ENCODE peak calls at places on chromosome 21, in nine cellular contexts. I is NB4, A is endodermal cell, M is kidney, P is prostate gland, N is aorta, L is neural progenitor cell, D is fibroblast of lung, V is right cardiac atrium. O is an unnamed sample.

GRCh38 chr21:33789697-33790096 is 125.9 kb downstream of the ATP5PO start:
- DNase-seq in D (peak; percentile 45), P (no peak), V (no peak), I (peak; percentile 3), A (no peak), L (no peak), M (no peak), N (no peak), O (no peak)

GRCh38 chr21:36791695-36792451 is 93.0 kb downstream of the SIM2 start:
- DNase-seq in N (no peak), D (no peak), I (no peak), L (peak; percentile 73), P (no peak), M (no peak), V (no peak), A (no peak), O (no peak)

GRCh38 chr21:29230541-29231275 is 68.0 kb upstream of the BACH1 start:
- DNase-seq in A (no peak), D (peak; percentile 64), P (no peak), I (no peak), L (no peak), V (no peak), N (no peak), M (no peak), O (no peak)

GRCh38 chr21:43281661-43282357 is 113.0 kb downstream of the CRYAA start:
- DNase-seq in P (no peak), N (no peak), D (no peak), M (peak; percentile 74), V (peak; percentile 7), L (no peak), I (no peak), A (peak; percentile 66), O (no peak)

GRCh38 chr21:27269646-27270045 is 302.8 kb upstream of the ADAMTS5 start:
- DNase-seq in N (no peak), I (peak; percentile 72), A (no peak), M (no peak), V (no peak), P (no peak), L (no peak), D (peak; percentile 89), O (no peak)

GRCh38 chr21:31616216-31616615 is 43.3 kb upstream of the SOD1 start:
- DNase-seq in N (no peak), V (no peak), M (no peak), I (no peak), A (no peak), P (no peak), L (no peak), D (no peak), O (no peak)

GRCh38 chr21:25831300-25831699 is 96.5 kb downstream of the GABPA start:
- DNase-seq in L (no peak), P (no peak), I (no peak), D (peak; percentile 20), N (no peak), M (no peak), A (no peak), V (no peak), O (peak; percentile 1)

GRCh38 chr21:41071410-41071809 is 96.5 kb upstream of the BACE2 start:
- DNase-seq in I (peak; percentile 15), D (no peak), V (no peak), M (no peak), N (no peak), P (no peak), A (peak; percentile 89), L (peak; percentile 59), O (no peak)

GRCh38 chr21:43653626-43654025 is 5.7 kb downstream of the HSF2BP start:
- DNase-seq in A (no peak), V (no peak), P (no peak), N (no peak), L (no peak), D (no peak), M (no peak), I (no peak), O (no peak)

GRCh38 chr21:28833181-28833580 is 159.5 kb downstream of the LTN1 start:
- DNase-seq in P (no peak), A (no peak), D (no peak), V (no peak), M (no peak), L (no peak), N (no peak), I (no peak), O (no peak)

GRCh38 chr21:39694750-39695149 is 50.2 kb upstream of the IGSF5 start:
- DNase-seq in I (no peak), L (no peak), A (peak; percentile 2), D (peak; percentile 59), V (no peak), M (no peak), P (no peak), N (no peak), O (no peak)

GRCh38 chr21:44071359-44072104 is 35.7 kb upstream of the PWP2 start:
- DNase-seq in L (no peak), V (no peak), I (no peak), N (no peak), A (peak; percentile 78), P (no peak), M (no peak), D (no peak), O (no peak)

GRCh38 chr21:17612023-17612564 is 607 bp downstream of the BTG3 start:
- DNase-seq in L (no peak), A (peak; percentile 71), D (peak; percentile 50), V (peak; percentile 44), M (peak; percentile 84), P (peak; percentile 25), N (peak; percentile 81), I (peak; percentile 15), O (peak; percentile 53)

GRCh38 chr21:42974832-42975820 is 764 bp downstream of the PKNOX1 start:
- DNase-seq in M (peak; percentile 85), N (peak; percentile 89), V (peak; percentile 70), D (peak; percentile 66), I (peak; percentile 75), L (peak; percentile 74), P (peak; percentile 49), A (peak; percentile 79), O (peak; percentile 57)

GRCh38 chr21:15682977-15683376 is 46.8 kb upstream of the USP25 start:
- DNase-seq in V (no peak), L (no peak), A (no peak), M (no peak), P (no peak), N (no peak), D (peak; percentile 61), I (peak; percentile 53), O (no peak)

GRCh38 chr21:36783612-36784383 is 84.9 kb downstream of the SIM2 start:
- DNase-seq in V (no peak), A (no peak), L (no peak), M (no peak), N (no peak), D (peak; percentile 93), I (no peak), P (no peak), O (no peak)

GRCh38 chr21:37128069-37128468 is 55.0 kb downstream of the TTC3 start:
- DNase-seq in N (no peak), D (peak; percentile 60), M (no peak), V (no peak), L (no peak), P (peak; percentile 56), A (no peak), I (no peak), O (no peak)

GRCh38 chr21:46096997-46097825 is 701 bp upstream of the COL6A2 start:
- DNase-seq in N (peak; percentile 77), D (no peak), P (peak; percentile 3), L (no peak), V (peak; percentile 31), I (no peak), M (peak; percentile 72), A (peak; percentile 59), O (no peak)
- H3K4me3 ChIP-seq in N (peak overlapping the region; percentile 98), D (peak overlapping the region; percentile 31), P (peak overlapping the region; percentile 86), L (peak overlapping the region; percentile 73), V (peak overlapping the region; percentile 94), I (no peak overlapping the region), M (no peak overlapping the region), A (peak overlapping the region; percentile 66), O (peak overlapping the region; percentile 48)

GRCh38 chr21:45306453-45306831 is 18.7 kb upstream of the POFUT2 start:
- DNase-seq in D (no peak), V (peak; percentile 43), P (no peak), I (no peak), L (no peak), N (peak; percentile 72), M (peak; percentile 68), A (peak; percentile 43), O (no peak)
- H3K4me3 ChIP-seq in D (no peak overlapping the region), V (no peak overlapping the region), P (no peak overlapping the region), I (no peak overlapping the region), L (no peak overlapping the region), N (no peak overlapping the region), M (no peak overlapping the region), A (no peak overlapping the region), O (no peak overlapping the region)

GRCh38 chr21:38350681-38351080 is 93.9 kb downstream of the KCNJ15 start:
- DNase-seq in A (peak; percentile 35), N (no peak), V (no peak), P (no peak), M (no peak), D (no peak), I (no peak), L (no peak), O (no peak)

GRCh38 chr21:38354231-38354630 is 97.4 kb downstream of the KCNJ15 start:
- DNase-seq in A (no peak), L (no peak), D (no peak), M (no peak), V (no peak), N (no peak), P (no peak), I (no peak), O (no peak)

GRCh38 chr21:38351176-38351959 is 94.6 kb downstream of the KCNJ15 start:
- DNase-seq in P (no peak), D (no peak), A (peak; percentile 41), V (peak; percentile 67), L (no peak), I (no peak), M (no peak), N (no peak), O (no peak)

GRCh38 chr21:38352536-38353219 is 95.9 kb downstream of the KCNJ15 start:
- DNase-seq in N (peak; percentile 83), P (peak; percentile 70), L (peak; percentile 68), I (peak; percentile 43), M (no peak), D (peak; percentile 64), A (peak; percentile 92), V (peak; percentile 57), O (peak; percentile 11)

GRCh38 chr21:38351961-38352521 is 95.2 kb downstream of the KCNJ15 start:
- DNase-seq in L (no peak), D (peak; percentile 93), I (no peak), N (no peak), A (peak; percentile 66), M (no peak), P (no peak), V (no peak), O (no peak)
- H3K4me3 ChIP-seq in L (no peak overlapping the region), D (no peak overlapping the region), I (no peak overlapping the region), N (no peak overlapping the region), A (no peak overlapping the region), M (no peak overlapping the region), P (no peak overlapping the region), V (no peak overlapping the region), O (no peak overlapping the region)

GRCh38 chr21:23398726-23399125 is 2208.6 kb downstream of the MRPL39 start:
- DNase-seq in D (no peak), L (no peak), V (no peak), N (no peak), M (no peak), I (no peak), A (no peak), P (no peak), O (no peak)

DNA sequence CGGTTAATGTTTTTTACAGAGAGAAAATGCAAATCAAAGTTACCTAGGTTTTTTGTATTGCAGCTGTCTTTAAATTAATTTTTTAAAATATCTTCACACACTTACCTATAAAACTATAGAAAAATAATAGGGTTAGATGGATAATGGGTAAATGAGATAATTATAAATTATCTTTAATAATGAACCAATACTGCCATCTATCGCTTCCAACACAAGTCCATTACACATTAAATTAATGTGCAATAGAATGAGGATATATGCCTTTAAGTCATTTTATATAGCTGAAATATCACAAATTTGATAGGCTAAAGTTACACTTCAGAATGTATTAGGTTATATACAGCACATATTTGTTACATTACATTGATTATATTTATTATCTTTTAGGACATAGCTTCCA is 2212.8 kb downstream of the MRPL39 start:
- DNase-seq in N (no peak), A (no peak), L (no peak), V (no peak), I (no peak), D (no peak), P (no peak), M (no peak), O (no peak)
- H3K4me3 ChIP-seq in N (no peak overlapping the region), A (no peak overlapping the region), L (no peak overlapping the region), V (no peak overlapping the region), I (no peak overlapping the region), D (no peak overlapping the region), P (no peak overlapping the region), M (no peak overlapping the region), O (no peak overlapping the region)

O was measured in small intestine.